ENCODE peak calls at places on chromosomes 1 and 21, in five cellular contexts. A is esophagus squamous epithelium, R is body of pancreas, G is IMR-90, J is heart left ventricle. W is an unnamed sample.

GRCh38 chr1:6601865-6602668 is 602 bp downstream of the KLHL21 start:
- DNase-seq in R (peak), G (peak), J (peak), A (no peak), W (peak)

GRCh38 chr1:11701981-11702803 is 10.7 kb downstream of the DRAXIN start:
- DNase-seq in A (no peak), J (no peak), G (no peak), R (no peak), W (no peak)

GRCh38 chr1:22704440-22705067 is 6.1 kb upstream of the EPHB2 start:
- DNase-seq in G (peak), J (peak), R (peak), A (no peak), W (peak)

GRCh38 chr1:198234511-198235251 is 77.9 kb downstream of the NEK7 start:
- DNase-seq in J (no peak), R (no peak), G (peak), A (no peak), W (no peak)

GRCh38 chr1:8311068-8311718 is 6.7 kb upstream of the SLC45A1 start:
- DNase-seq in R (no peak), J (no peak), A (no peak), G (no peak), W (no peak)

GRCh38 chr1:14738647-14739046 is 140.2 kb downstream of the KAZN start:
- DNase-seq in R (no peak), J (no peak), A (no peak), G (no peak), W (no peak)

GRCh38 chr1:156385534-156386031 is 16.6 kb downstream of the RHBG start:
- DNase-seq in J (peak), G (peak), R (peak), A (no peak), W (peak)

GRCh38 chr1:146021622-146022402 is at the start of gene HJV:
- DNase-seq in J (peak), R (no peak), A (no peak), G (no peak), W (no peak)

GRCh38 chr1:119010201-119010600 is 22.1 kb upstream of the TBX15 start:
- DNase-seq in R (no peak), J (no peak), G (peak), A (no peak), W (no peak)

DNA sequence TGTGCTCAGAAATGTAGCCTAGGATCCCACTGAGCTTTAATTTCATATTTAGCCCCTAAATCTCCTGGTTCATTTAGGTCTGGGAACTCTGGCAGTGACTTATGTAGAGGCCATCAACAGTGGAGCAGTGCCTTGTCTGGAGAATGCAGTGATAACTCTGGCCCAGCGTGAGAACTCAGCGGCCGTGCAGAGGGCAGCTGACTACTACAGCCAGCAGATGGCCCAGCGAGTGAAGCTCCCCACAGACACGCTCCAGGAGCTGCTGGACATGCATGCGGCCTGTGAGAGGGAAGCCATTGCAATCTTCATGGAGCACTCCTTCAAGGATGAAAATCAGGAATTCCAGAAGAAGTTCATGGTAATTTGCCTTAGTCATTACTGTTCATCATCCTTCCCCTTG is 17.8 kb downstream of the GBP6 start:
- DNase-seq in A (no peak), R (no peak), G (no peak), J (no peak), W (no peak)
- TF ChIP-seq CTCF in A (no peak), R (no peak), G (no peak), J (no peak), W (no peak)

DNA sequence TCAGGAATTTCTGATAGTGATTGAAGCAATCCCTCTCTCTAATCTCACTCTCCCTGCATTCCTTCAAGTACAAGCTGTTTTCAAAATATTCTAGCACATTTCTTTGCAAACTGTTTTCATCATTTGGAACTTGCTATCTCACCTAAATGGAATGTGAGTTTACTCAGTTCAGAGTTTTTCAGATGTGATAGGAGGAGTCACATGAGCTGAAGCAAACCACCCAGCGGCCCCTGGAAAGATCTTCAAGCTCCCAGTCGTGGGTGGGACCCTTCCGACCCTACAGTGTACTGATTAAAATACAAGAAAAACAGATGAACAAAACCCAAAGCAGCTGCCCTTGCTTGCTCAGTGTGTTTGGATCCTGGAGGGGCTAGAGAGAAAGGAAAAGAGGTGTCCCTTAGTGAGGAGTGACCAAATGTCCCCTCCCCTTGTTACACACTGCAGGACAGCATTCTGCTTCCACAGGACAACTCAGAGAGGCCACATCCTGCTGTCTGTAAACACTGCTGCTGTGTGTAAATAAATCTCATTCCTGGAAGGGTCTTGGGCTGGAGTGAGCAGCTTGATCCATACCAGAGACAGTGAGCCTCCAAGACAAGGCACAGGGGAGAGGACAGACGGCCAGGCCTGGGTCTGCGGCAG is 229.0 kb downstream of the RHOU start:
- DNase-seq in R (peak), G (peak), J (peak), A (no peak), W (peak)
- H3K27ac ChIP-seq in R (peak), G (peak), J (peak), A (peak), W (peak)

DNA sequence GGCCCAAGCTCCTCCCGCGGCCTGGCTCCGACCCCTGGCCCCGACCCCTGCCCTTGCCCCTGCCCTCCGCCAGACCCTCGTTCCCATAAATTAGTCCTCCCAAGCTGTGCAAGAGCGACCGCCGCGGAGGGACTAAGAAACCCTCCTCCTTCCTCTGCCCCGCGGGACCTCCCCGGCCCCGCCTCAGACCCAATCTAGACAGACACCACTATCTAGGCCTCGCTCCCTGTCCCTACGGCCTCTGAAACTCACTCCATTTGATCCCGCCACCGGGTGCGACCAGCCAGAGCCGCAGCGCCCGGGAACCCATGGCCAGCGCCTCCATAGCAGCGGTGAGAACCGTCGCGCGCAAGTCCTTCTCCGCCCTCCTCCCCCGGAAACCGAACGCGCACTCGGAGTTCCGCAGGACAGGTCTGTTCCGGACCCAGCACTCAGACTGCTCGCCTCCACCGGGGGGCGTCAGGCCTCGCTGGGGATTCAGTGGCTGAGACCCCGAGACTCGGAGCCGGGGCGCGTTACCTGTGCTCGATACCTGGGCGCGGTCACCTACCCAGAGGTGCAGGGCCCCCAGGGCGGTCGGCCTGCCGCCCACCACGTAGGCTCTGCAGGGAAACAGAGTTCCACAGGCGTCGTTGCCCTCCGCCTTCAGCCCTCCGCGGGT is at the start of gene MRPL39:
- DNase-seq in R (peak), G (peak), A (peak), J (peak), W (peak)
- TF ChIP-seq POLR2A in R (peak), G (peak), A (no peak), J (peak), W (no peak)

DNA sequence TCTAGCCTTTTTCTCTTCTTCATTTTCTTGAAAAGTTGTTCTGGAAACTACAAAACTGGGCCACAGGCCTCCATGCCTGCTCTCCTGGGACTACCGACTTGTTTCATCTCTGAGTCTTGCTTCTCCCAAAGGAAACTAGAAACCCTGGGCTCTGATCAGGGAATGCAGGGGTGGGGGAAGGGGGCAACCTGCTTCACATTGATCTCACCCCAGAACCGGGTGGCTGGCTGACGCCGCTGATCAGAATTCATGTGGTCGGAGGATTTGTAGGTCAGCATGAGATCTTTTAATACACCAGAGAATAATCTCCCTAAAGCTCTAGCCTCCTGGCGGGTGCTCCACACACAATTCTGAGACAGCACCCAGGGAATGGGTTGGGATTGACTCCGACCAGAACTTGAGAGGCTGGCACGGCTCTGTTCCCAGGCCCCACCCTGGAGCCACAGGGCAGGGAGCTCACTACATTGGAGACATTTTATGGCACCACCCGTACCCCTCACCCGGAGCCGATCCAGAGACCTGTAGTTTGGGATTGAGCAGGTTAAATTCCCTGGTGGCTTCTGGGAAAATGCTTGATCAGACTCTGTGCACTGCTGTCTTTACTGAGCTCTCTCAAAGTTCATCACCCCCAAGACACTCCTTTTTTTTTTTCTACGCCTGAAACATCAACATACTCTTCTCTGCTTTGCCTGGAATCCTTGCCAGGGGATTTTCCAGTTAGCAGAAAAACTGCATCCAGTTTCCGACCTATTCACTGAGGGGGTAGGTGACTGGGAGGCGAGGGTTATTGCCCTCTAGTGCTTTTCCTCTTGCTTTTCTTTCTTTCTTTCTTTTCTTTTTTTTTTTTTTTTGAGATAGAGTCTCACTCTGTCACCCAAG is 12.2 kb upstream of the ARHGEF10L start:
- DNase-seq in R (peak), G (peak), J (no peak), A (no peak), W (peak)
- TF ChIP-seq CTCF in R (no peak), G (no peak), J (no peak), A (no peak), W (no peak)

GRCh38 chr1:201295346-201295745 is 12.0 kb downstream of the PKP1 start:
- DNase-seq in A (no peak), J (no peak), R (no peak), G (no peak), W (no peak)
- H3K27ac ChIP-seq in A (peak), J (no peak), R (no peak), G (no peak), W (no peak)

W was measured in ovary.